ENCODE peak calls at places on chromosomes 7 and 10, in five cellular contexts. V, H, L, G and U are unnamed samples.

GRCh38 chr7:45937301-45937700 is 16.2 kb upstream of the IGFBP3 start:
- DNase-seq in V (no peak), H (no peak), L (no peak), G (no peak), U (no peak)

GRCh38 chr7:155972651-155973349 is 160.5 kb upstream of the SHH start:
- DNase-seq in V (no peak), H (no peak), L (no peak), G (peak; percentile 9), U (peak; percentile 8)

GRCh38 chr10:102582181-102582580 is 62.1 kb upstream of the TRIM8 start:
- DNase-seq in V (no peak), H (no peak), L (no peak), G (no peak), U (no peak)

GRCh38 chr10:117246997-117247667 is 6.2 kb downstream of the SLC18A2 start:
- DNase-seq in V (no peak), H (no peak), L (no peak), G (no peak), U (no peak)

GRCh38 chr7:43295429-43295828 is 183.0 kb downstream of the HECW1 start:
- DNase-seq in V (no peak), H (no peak), L (no peak), G (no peak), U (no peak)

GRCh38 chr7:90211391-90212148 is at the start of gene STEAP2:
- DNase-seq in V (peak; percentile 94), H (peak; percentile 87), L (peak; percentile 73), G (peak; percentile 89), U (peak; percentile 84)

GRCh38 chr7:84219310-84219709 is 24.7 kb upstream of the SEMA3A start:
- DNase-seq in V (no peak), H (no peak), L (no peak), G (no peak), U (no peak)

GRCh38 chr7:92830532-92831110 is 5.8 kb downstream of the CDK6 start:
- DNase-seq in V (no peak), H (no peak), L (no peak), G (no peak), U (no peak)

GRCh38 chr7:154914580-154915380 is 88.1 kb downstream of the PAXIP1 start:
- DNase-seq in V (no peak), H (peak; percentile 36), L (no peak), G (no peak), U (no peak)

GRCh38 chr7:575425-576366 is 56.0 kb upstream of the PDGFA start:
- DNase-seq in V (no peak), H (no peak), L (no peak), G (no peak), U (no peak)

GRCh38 chr10:79488303-79488702 is 24.0 kb upstream of the EIF5AL1 start:
- DNase-seq in V (peak; percentile 91), H (no peak), L (peak; percentile 78), G (peak; percentile 49), U (peak; percentile 70)

GRCh38 chr10:44930904-44931620 is 19.9 kb downstream of the TMEM72 start:
- DNase-seq in V (no peak), H (no peak), L (no peak), G (no peak), U (no peak)

GRCh38 chr7:2717293-2717904 is 29.4 kb downstream of the AMZ1 start:
- DNase-seq in V (no peak), H (no peak), L (no peak), G (peak; percentile 83), U (peak; percentile 65)

GRCh38 chr7:127897704-127898454 is 133.4 kb downstream of the LRRC4 start:
- DNase-seq in V (no peak), H (no peak), L (no peak), G (no peak), U (no peak)

GRCh38 chr10:35971397-35971796 is 329.3 kb upstream of the FZD8 start:
- DNase-seq in V (no peak), H (no peak), L (no peak), G (no peak), U (no peak)

GRCh38 chr10:128943111-128943510 is 523.9 kb upstream of the MGMT start:
- DNase-seq in V (no peak), H (no peak), L (no peak), G (no peak), U (no peak)

GRCh38 chr7:18939771-18940576 is 177.5 kb downstream of the TWIST1 start:
- DNase-seq in V (no peak), H (no peak), L (no peak), G (no peak), U (no peak)

GRCh38 chr7:132548489-132549078 is 27.7 kb downstream of the PLXNA4 start:
- DNase-seq in V (no peak), H (no peak), L (no peak), G (no peak), U (no peak)

DNA sequence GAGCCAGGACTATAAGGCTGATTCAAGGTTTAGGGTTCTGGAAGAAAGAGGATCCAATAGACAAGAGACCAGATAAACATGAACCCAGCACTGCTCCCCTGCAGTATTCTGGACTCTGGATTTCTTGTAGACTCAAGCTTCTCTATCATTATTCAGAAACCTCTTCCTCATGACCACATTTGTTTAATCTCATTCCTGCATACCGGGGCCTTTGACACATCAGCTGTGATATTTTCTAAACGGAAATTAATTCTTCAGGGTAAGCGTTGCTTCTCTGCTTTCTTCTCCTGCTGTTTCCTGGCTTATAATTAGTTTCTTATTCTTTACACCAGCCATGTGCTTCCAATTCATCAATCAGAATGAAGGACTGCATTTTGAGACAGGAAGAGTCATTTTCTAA is 54.2 kb upstream of the TARP start:
- DNase-seq in V (no peak), H (no peak), L (no peak), G (no peak), U (no peak)
- H3K27ac ChIP-seq in V (no peak overlapping the region), H (no peak overlapping the region), L (no peak overlapping the region), G (no peak overlapping the region), U (no peak overlapping the region)

DNA sequence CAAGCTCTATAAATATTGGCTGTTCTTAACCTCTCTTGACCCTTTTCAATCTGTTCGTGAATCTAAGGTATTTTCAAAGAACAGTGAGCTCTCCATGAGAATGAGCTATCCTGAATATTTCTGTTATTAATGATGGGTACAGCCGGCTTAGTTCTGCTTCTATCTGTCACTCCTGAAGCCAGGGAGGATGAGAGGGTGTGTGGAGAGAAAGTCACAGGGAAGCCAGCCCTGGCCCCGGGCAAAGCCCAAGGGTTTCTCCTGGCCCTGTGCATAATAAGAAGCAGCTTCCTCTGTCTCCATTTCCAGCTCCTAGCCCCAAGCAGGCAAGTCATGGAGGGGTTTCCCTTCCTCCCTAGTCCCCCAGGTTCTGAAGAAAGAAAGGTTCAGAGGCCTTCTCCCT is 151.1 kb downstream of the KCNMA1 start:
- DNase-seq in V (no peak), H (no peak), L (no peak), G (no peak), U (no peak)
- TF ChIP-seq CTCF in V (no peak), H (no peak), L (no peak), G (no peak), U (no peak)

GRCh38 chr7:6376820-6377219 is 70.9 kb downstream of the DAGLB start:
- DNase-seq in V (no peak), H (peak; percentile 84), L (no peak), G (no peak), U (no peak)
- H3K4me3 ChIP-seq in V (no peak overlapping the region), H (peak overlapping the region; percentile 79), L (peak overlapping the region; percentile 10), G (no peak overlapping the region), U (no peak overlapping the region)

DNA sequence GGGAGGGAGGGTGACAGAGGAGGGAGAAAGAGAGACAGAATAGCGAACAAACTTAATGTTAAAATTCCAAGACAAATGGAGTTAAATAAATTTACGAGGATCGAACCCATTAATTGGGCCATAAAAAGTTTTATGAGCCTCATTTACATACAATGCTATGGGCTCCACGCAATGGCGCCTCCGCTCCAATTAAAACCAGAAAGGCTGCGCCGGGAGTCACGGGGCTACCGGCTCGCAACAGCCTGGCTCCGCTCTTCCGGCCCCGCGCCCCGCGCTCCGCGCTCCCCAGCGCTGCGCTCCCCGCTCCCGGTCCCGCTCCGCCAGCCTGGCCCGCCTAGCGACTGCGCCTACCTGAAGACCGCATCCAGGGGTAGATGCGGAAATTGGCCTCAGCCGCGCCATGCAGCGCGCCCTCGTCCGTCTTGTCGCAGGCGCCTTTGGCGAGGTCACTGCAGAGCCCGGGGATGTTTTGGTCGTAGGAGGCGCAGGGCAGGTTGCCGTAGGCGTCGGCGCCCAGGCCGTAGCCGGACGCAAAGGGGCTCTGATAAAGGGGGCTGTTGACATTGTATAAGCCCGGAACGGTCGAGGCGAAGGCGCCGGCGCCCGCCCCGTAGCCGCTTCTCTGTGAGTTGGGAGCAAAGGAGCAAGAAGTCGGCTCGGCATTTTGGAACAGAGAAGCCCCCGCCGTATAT is 513 bp downstream of the HOXA7 start:
- DNase-seq in V (peak; percentile 43), H (peak; percentile 34), L (no peak), G (peak; percentile 70), U (peak; percentile 20)
- H3K27ac ChIP-seq in V (peak overlapping the region; percentile 93), H (no peak overlapping the region), L (peak overlapping the region; percentile 21), G (peak overlapping the region; percentile 94), U (no peak overlapping the region)

GRCh38 chr7:106179256-106179655 is 67.1 kb upstream of the SYPL1 start:
- DNase-seq in V (no peak), H (no peak), L (no peak), G (no peak), U (no peak)

GRCh38 chr7:106177295-106177690 is 65.2 kb upstream of the SYPL1 start:
- DNase-seq in V (no peak), H (no peak), L (no peak), G (no peak), U (no peak)

GRCh38 chr7:106176414-106177294 is 64.5 kb upstream of the SYPL1 start:
- DNase-seq in V (peak; percentile 77), H (peak; percentile 91), L (peak; percentile 46), G (peak; percentile 83), U (peak; percentile 90)

GRCh38 chr7:106177738-106178592 is 65.9 kb upstream of the SYPL1 start:
- DNase-seq in V (no peak), H (peak; percentile 87), L (no peak), G (no peak), U (no peak)

DNA sequence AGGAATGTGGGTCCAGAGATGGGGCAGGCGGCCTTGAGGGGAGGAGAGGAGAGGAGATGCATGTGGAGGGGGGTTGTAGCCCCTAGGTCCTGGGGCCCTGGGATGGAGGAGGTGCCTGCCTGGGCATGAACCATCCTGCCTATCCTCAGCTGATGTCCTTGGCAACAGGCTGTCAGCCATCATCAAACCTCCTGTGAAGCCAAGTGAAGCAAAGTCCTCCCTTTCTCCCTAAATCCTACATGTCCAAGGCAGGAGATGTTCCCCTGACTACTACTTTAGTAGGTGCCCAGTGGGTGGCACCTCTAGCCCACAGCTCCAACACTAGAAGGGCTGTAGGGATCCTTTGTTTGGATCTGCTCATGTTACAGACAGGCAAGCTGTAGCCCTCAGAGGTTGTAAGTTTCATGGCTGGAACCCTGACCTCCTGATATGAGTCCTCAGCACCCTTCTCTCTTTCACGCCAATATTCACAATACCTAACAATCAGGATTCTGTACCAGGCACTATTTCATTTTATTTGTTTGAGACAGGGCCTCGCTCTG is 66.6 kb upstream of the SYPL1 start:
- DNase-seq in V (no peak), H (peak; percentile 80), L (no peak), G (no peak), U (no peak)
- TF ChIP-seq CTCF in V (no peak), H (peak; percentile 27), L (peak; percentile 45), G (no peak), U (no peak)

GRCh38 chr7:50449881-50450690 is at the start of gene FIGNL1:
- DNase-seq in V (peak; percentile 45), H (peak; percentile 84), L (peak; percentile 24), G (peak; percentile 82), U (peak; percentile 87)

GRCh38 chr7:50446542-50446960 is 3.6 kb downstream of the FIGNL1 start:
- DNase-seq in V (no peak), H (no peak), L (peak; percentile 21), G (no peak), U (no peak)

GRCh38 chr7:50450691-50451051 is 521 bp upstream of the FIGNL1 start:
- DNase-seq in V (no peak), H (no peak), L (no peak), G (no peak), U (peak; percentile 39)

GRCh38 chr7:50449501-50449880 is 659 bp downstream of the FIGNL1 start:
- DNase-seq in V (no peak), H (no peak), L (no peak), G (no peak), U (no peak)

GRCh38 chr7:50448823-50449222 is 1.3 kb downstream of the FIGNL1 start:
- DNase-seq in V (no peak), H (no peak), L (no peak), G (no peak), U (no peak)
- H3K4me3 ChIP-seq in V (no peak overlapping the region), H (no peak overlapping the region), L (no peak overlapping the region), G (no peak overlapping the region), U (no peak overlapping the region)